ENCODE peak calls at places on chromosomes 1 and 21, in ten cellular contexts. T is WTC11; I is fibroblast of the conjunctiva; N is activated T-cell treated with anti-CD3 and anti-CD28 coated beads, Interleukin-2, amount 50 U/mL, for 72 hours; A is EH; P is left ventricle myocardium superior; J is activated T-helper 1 cell treated with anti-CD3 and anti-CD28 coated beads, Interleukin-2, amount 50 U/mL, for 16 hours; D is cardiac septum; B is NAMALWA; Z is adrenal gland. L is an unnamed sample.

GRCh38 chr1:184802739-184803492 is 48.3 kb upstream of the EDEM3 start:
- DNase-seq in T (no peak), I (peak), N (no peak), A (peak), P (no peak), J (no peak), D (no peak), B (no peak), Z (no peak), L (peak)

GRCh38 chr1:214044438-214045214 is 56.9 kb downstream of the PROX1 start:
- DNase-seq in T (peak), I (no peak), N (no peak), A (no peak), P (no peak), J (no peak), D (no peak), B (no peak), Z (peak), L (no peak)

GRCh38 chr1:7827134-7827955 is 25.5 kb downstream of the UTS2 start:
- DNase-seq in T (no peak), I (no peak), N (peak), A (no peak), P (no peak), J (peak), D (no peak), B (no peak), Z (no peak), L (no peak)

GRCh38 chr1:229171934-229172333 is 99.0 kb upstream of the RAB4A start:
- DNase-seq in T (no peak), I (no peak), N (no peak), A (no peak), P (no peak), J (no peak), D (no peak), B (no peak), Z (no peak), L (no peak)

GRCh38 chr21:41152149-41152548 is 15.8 kb upstream of the BACE2 start:
- DNase-seq in T (no peak), I (no peak), N (no peak), A (no peak), P (no peak), J (no peak), D (no peak), B (no peak), Z (no peak), L (no peak)

GRCh38 chr1:43021547-43022474 is 63.1 kb upstream of the SLC2A1 start:
- DNase-seq in T (no peak), I (no peak), N (no peak), A (no peak), P (no peak), J (no peak), D (no peak), B (no peak), Z (no peak), L (no peak)

GRCh38 chr1:171427852-171428471 is 57.4 kb upstream of the PRRC2C start:
- DNase-seq in T (no peak), I (no peak), N (no peak), A (no peak), P (no peak), J (no peak), D (no peak), B (no peak), Z (no peak), L (no peak)

GRCh38 chr1:115764541-115764940 is 4.0 kb downstream of the CASQ2 start:
- DNase-seq in T (no peak), I (no peak), N (no peak), A (peak), P (peak), J (no peak), D (no peak), B (no peak), Z (no peak), L (peak)

GRCh38 chr1:44129616-44130500 is 11.2 kb downstream of the KLF17 start:
- DNase-seq in T (no peak), I (no peak), N (no peak), A (no peak), P (no peak), J (no peak), D (no peak), B (no peak), Z (no peak), L (no peak)